ENCODE peak calls at places on chromosomes 11 and 22, in nine cellular contexts. T is GM23338, Z is DND-41, A is PC-3, V is astrocyte, Q is fibroblast of lung, P is hepatocyte, X is endothelial cell of umbilical vein, B is mammary epithelial cell. O is an unnamed sample.
A peak's percentile ranks its signal among the peaks of the same experiment; 100 is the strongest.

GRCh38 chr11:14012836-14013235 is 50.3 kb downstream of the SPON1 start:
- DNase-seq in T (no peak), Z (no peak), A (no peak), V (peak; percentile 38), Q (peak; percentile 45), P (no peak), X (no peak), B (no peak), O (no peak)

GRCh38 chr11:68040121-68040956 is 1.5 kb downstream of the TCIRG1 start:
- DNase-seq in T (peak; percentile 75), Z (peak; percentile 77), A (peak; percentile 73), V (peak; percentile 40), Q (peak; percentile 69), P (peak; percentile 77), X (peak; percentile 86), B (no peak), O (peak; percentile 45)

GRCh38 chr11:134529212-134530096 is 117.4 kb upstream of the B3GAT1 start:
- DNase-seq in T (no peak), Z (no peak), A (no peak), V (no peak), Q (no peak), P (no peak), X (no peak), B (no peak), O (no peak)

GRCh38 chr11:79582434-79582833 is 141.6 kb upstream of the TENM4 start:
- DNase-seq in T (no peak), Z (no peak), A (no peak), V (no peak), Q (no peak), P (no peak), X (no peak), B (no peak), O (no peak)

GRCh38 chr11:70694371-70694770 is 296.0 kb downstream of the CTTN start:
- DNase-seq in T (no peak), Z (no peak), A (no peak), V (no peak), Q (no peak), P (no peak), X (no peak), B (no peak), O (no peak)

GRCh38 chr11:33861366-33861765 is 30.5 kb downstream of the LMO2 start:
- DNase-seq in T (no peak), Z (no peak), A (no peak), V (no peak), Q (no peak), P (no peak), X (no peak), B (no peak), O (no peak)

GRCh38 chr22:31139866-31140716 is at the start of gene PLA2G3:
- DNase-seq in T (peak; percentile 99), Z (no peak), A (no peak), V (peak; percentile 58), Q (peak; percentile 62), P (peak; percentile 34), X (peak; percentile 27), B (no peak), O (peak; percentile 94)

GRCh38 chr11:78791254-78791653 is 216.6 kb upstream of the NARS2 start:
- DNase-seq in T (no peak), Z (no peak), A (no peak), V (peak; percentile 70), Q (peak; percentile 59), P (peak; percentile 20), X (no peak), B (no peak), O (no peak)

GRCh38 chr22:27418261-27418660 is 383.3 kb downstream of the MN1 start:
- DNase-seq in T (no peak), Z (no peak), A (no peak), V (no peak), Q (no peak), P (no peak), X (no peak), B (no peak), O (no peak)

GRCh38 chr22:27420817-27421361 is 380.7 kb downstream of the MN1 start:
- DNase-seq in T (no peak), Z (no peak), A (peak; percentile 73), V (peak; percentile 96), Q (peak; percentile 93), P (peak; percentile 60), X (peak; percentile 98), B (peak; percentile 82), O (no peak)

GRCh38 chr22:27416553-27417427 is 384.8 kb downstream of the MN1 start:
- DNase-seq in T (peak; percentile 83), Z (no peak), A (peak; percentile 60), V (peak; percentile 90), Q (peak; percentile 79), P (peak; percentile 64), X (peak; percentile 68), B (peak; percentile 91), O (peak; percentile 49)

GRCh38 chr22:27420186-27420816 is 381.3 kb downstream of the MN1 start:
- DNase-seq in T (no peak), Z (no peak), A (no peak), V (peak; percentile 41), Q (peak; percentile 49), P (no peak), X (no peak), B (no peak), O (no peak)

DNA sequence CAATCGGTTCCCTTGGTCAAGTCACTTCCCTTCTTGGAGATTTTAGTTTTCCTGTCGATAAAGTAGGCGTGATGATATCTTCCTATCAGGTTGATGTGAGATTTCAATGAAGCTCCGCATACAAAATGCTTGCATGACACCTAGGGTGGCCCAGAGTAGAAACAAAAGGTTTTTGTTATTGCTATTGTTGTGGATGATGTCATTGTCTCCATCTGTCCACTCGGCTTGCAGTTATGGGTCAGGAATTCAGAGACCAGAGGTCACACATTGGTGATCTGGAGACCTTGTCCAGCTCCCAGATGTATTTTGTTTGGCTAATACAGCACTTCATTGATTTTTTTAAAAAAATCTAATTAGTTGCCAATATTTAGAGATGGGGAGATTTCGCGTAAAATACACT is 382.1 kb downstream of the MN1 start:
- DNase-seq in T (no peak), Z (no peak), A (no peak), V (peak; percentile 37), Q (no peak), P (no peak), X (peak; percentile 88), B (no peak), O (no peak)
- H3K36me3 ChIP-seq in T (no peaks in the 10 kb centered on the region), Z (no peaks in the 10 kb centered on the region), A (no peaks in the 10 kb centered on the region), V (no peaks in the 10 kb centered on the region), Q (no peaks in the 10 kb centered on the region), P (no peaks in the 10 kb centered on the region), X (no peaks in the 10 kb centered on the region), B (no peaks in the 10 kb centered on the region), O (no peaks in the 10 kb centered on the region)

GRCh38 chr11:2411446-2412305 is 11.1 kb downstream of the TSSC4 start:
- DNase-seq in T (no peak), Z (no peak), A (no peak), V (no peak), Q (no peak), P (no peak), X (no peak), B (no peak), O (no peak)

GRCh38 chr11:2409701-2410468 is 9.3 kb downstream of the TSSC4 start:
- DNase-seq in T (no peak), Z (no peak), A (no peak), V (no peak), Q (no peak), P (no peak), X (no peak), B (no peak), O (no peak)

GRCh38 chr11:2412323-2412722 is 11.8 kb downstream of the TSSC4 start:
- DNase-seq in T (no peak), Z (no peak), A (no peak), V (no peak), Q (no peak), P (no peak), X (no peak), B (no peak), O (no peak)

GRCh38 chr11:2409026-2409553 is 8.5 kb downstream of the TSSC4 start:
- DNase-seq in T (no peak), Z (no peak), A (no peak), V (no peak), Q (no peak), P (no peak), X (no peak), B (no peak), O (no peak)

DNA sequence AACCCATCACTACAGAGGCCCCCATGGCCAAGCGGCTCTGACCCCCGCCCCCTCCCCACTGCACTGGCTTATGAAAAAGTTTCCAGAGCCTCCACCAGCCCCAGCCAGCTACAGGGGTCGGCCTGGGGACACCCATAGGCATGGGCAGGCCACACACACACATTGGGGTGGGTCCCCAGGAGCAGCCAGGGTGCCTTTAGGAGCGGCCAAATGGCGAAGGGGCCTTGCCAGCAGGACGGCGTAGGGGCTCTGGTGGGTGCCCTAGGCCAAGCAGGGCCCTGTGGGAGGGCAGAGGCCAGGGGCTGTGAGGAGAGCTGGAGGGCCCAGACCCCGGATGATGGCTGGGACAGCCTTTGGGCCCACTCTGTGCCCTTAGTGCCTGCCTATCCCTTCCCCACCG is 10.1 kb downstream of the TSSC4 start:
- DNase-seq in T (no peak), Z (no peak), A (no peak), V (no peak), Q (no peak), P (no peak), X (no peak), B (no peak), O (no peak)
- H2AFZ ChIP-seq in T (no peak overlapping the region), Z (no peak overlapping the region), A (no peak overlapping the region), V (no peak overlapping the region), Q (no peak overlapping the region), P (no peak overlapping the region), X (no peak overlapping the region), B (no peak overlapping the region), O (no peak overlapping the region)

DNA sequence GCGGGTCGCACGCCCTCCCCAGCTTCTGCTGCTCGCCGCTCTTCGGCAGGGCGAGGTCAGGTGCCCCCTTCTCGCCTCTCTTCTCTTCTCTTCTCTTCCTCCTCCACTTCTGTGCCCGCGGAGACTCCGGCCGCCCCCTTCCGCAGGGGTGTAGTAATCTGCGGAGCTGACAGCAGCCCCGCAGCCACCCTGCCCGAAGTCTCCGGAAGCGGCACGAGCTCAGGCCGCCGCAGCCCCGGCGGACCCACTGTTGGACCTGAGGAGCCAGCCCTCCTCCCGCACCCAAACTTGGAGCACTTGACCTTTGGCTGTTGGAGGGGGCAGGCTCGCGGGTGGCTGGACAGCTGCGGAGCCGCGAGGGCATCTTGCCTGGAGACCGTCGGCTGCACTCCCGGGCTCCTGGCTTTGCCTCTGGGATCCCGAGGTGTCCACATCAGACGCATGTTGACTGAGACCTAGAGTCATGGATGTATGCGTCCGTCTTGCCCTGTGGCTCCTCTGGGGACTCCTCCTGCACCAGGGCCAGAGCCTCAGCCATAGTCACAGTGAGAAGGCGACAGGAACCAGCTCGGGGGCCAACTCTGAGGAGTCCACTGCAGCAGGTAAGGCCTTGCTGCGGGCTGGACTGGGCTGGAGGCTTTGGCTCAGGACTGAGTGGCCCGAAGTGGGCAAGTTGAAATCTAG is 486 bp downstream of the STIM1 start:
- DNase-seq in T (peak; percentile 58), Z (peak; percentile 60), A (peak; percentile 23), V (no peak), Q (peak; percentile 19), P (peak; percentile 51), X (peak; percentile 46), B (peak; percentile 50), O (peak; percentile 37)
- TF ChIP-seq EZH2 in T (no peak), Z (no peak), A (no peak), V (no peak), Q (no peak), P (no peak), X (no peak), B (no peak), O (peak; percentile 38)

GRCh38 chr22:19039448-19039780 is 82.8 kb downstream of the DGCR2 start:
- DNase-seq in T (no peak), Z (no peak), A (no peak), V (no peak), Q (no peak), P (no peak), X (no peak), B (no peak), O (no peak)

GRCh38 chr22:19038164-19038546 is 84.1 kb downstream of the DGCR2 start:
- DNase-seq in T (no peak), Z (no peak), A (no peak), V (no peak), Q (no peak), P (no peak), X (no peak), B (no peak), O (no peak)

GRCh38 chr22:19039796-19040580 is 82.2 kb downstream of the DGCR2 start:
- DNase-seq in T (no peak), Z (no peak), A (no peak), V (no peak), Q (no peak), P (no peak), X (no peak), B (no peak), O (no peak)

GRCh38 chr22:19037282-19038163 is 84.7 kb downstream of the DGCR2 start:
- DNase-seq in T (no peak), Z (no peak), A (no peak), V (no peak), Q (no peak), P (no peak), X (no peak), B (no peak), O (no peak)

DNA sequence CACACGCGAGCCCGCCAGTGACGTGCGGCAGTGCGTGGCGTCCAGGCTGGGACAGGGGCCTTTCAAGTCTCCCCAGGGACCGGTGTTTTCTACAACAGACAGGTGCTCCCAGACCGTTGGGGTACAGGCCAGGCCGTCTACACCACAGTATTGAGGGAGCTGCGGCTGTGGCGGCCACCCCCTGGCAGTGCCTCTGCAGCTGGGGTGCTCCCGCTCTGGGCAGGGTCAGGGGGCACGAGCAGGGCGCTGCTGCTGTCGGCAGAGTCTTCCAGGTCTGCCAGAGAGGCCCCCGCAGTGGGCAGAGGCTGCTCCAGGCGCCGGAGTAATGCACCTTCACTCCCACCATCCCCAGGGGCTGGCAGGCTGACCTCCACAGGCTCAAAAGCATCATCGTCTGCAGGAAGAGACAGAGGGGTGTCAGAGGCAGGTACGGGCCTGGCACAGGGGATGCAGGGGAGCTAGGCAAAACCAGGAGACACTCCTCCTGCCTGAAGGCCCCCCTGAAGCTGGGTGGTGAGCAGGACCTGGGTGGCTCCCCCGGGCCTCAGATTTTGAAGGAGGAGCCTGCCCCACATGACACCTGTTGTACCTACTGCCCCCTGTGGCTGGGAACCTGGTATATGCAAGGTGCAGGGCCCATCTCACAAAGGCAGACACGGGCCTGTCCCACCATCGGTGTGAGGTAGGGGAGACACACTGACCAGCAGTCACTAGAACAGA is 83.3 kb downstream of the DGCR2 start:
- DNase-seq in T (peak; percentile 55), Z (no peak), A (no peak), V (no peak), Q (no peak), P (no peak), X (no peak), B (no peak), O (no peak)
- H3K36me3 ChIP-seq in T (no peaks in the 10 kb centered on the region), Z (peaks cover 66% of the 10 kb centered on the region), A (no peaks in the 10 kb centered on the region), V (peaks cover 2% of the 10 kb centered on the region), Q (peaks cover 12% of the 10 kb centered on the region), P (no peaks in the 10 kb centered on the region), X (peaks cover 35% of the 10 kb centered on the region), B (peaks cover under 1% of the 10 kb centered on the region), O (no peaks in the 10 kb centered on the region)

O was measured in neural progenitor cell.